ENCODE peak calls at places on chromosomes 4 and X, in six cellular contexts. G, F, T, O, S and Y are unnamed samples.

GRCh38 chrX:41722220-41722619 is 1.8 kb upstream of the GPR82 start:
- DNase-seq in S (no peak), T (no peak), F (no peak), G (no peak), O (no peak), Y (no peak)

GRCh38 chr4:663438-664428 is 10.3 kb downstream of the ATP5ME start:
- DNase-seq in G (no peak), O (no peak), T (peak; percentile 42), S (peak; percentile 48), F (no peak), Y (no peak)

GRCh38 chr4:23959401-23960148 is 69.7 kb upstream of the PPARGC1A start:
- DNase-seq in F (no peak), G (no peak), S (no peak), T (no peak), O (no peak), Y (no peak)

GRCh38 chrX:153490217-153490616 is 4.6 kb upstream of the BGN start:
- DNase-seq in F (no peak), T (no peak), O (no peak), S (no peak), G (no peak), Y (no peak)

GRCh38 chr4:107094332-107094731 is 58.2 kb upstream of the DKK2 start:
- DNase-seq in S (no peak), T (no peak), O (peak; percentile 32), G (peak; percentile 20), F (peak; percentile 0), Y (peak; percentile 10)

GRCh38 chr4:38889143-38889542 is 21.5 kb downstream of the FAM114A1 start:
- DNase-seq in F (peak; percentile 58), T (no peak), G (peak; percentile 87), O (peak; percentile 83), S (no peak), Y (no peak)

GRCh38 chrX:153725039-153725831 is 579 bp downstream of the ABCD1 start:
- DNase-seq in T (no peak), O (no peak), G (no peak), F (no peak), S (no peak), Y (no peak)

GRCh38 chr4:89988268-89988667 is 93.6 kb downstream of the MMRN1 start:
- DNase-seq in O (no peak), F (no peak), T (no peak), G (no peak), S (no peak), Y (no peak)

GRCh38 chrX:34437586-34437985 is 219.5 kb downstream of the TMEM47 start:
- DNase-seq in S (no peak), F (no peak), G (no peak), O (no peak), T (no peak), Y (no peak)

GRCh38 chr4:185396724-185397402 is at the start of gene ANKRD37:
- DNase-seq in G (peak; percentile 19), S (no peak), O (no peak), F (peak; percentile 50), T (peak; percentile 40), Y (peak; percentile 10)